ENCODE peak calls at places on chromosomes 5 and 9, in six cellular contexts. One of them, this sample, is unnamed.

GRCh38 chr9:34375901-34376595 is 650 bp downstream of the MYORG start:
- DNase-seq in gastrocnemius medialis: peak; percentile 65
- DNase-seq in heart left ventricle: peak; percentile 62
- DNase-seq in psoas muscle: peak; percentile 69
- DNase-seq in bronchial epithelial cell: peak; percentile 44
- DNase-seq in GM13977: peak; percentile 73
- DNase-seq in this sample: peak; percentile 28

GRCh38 chr5:174608631-174609097 is 115.7 kb upstream of the MSX2 start:
- DNase-seq in GM13977: no peak
- DNase-seq in bronchial epithelial cell: no peak
- DNase-seq in gastrocnemius medialis: no peak
- DNase-seq in heart left ventricle: no peak
- DNase-seq in psoas muscle: no peak
- DNase-seq in this sample: no peak

GRCh38 chr9:31210982-31211570 is 1173.4 kb upstream of the ACO1 start:
- DNase-seq in bronchial epithelial cell: peak; percentile 24
- DNase-seq in GM13977: peak; percentile 3
- DNase-seq in heart left ventricle: no peak
- DNase-seq in psoas muscle: peak; percentile 8
- DNase-seq in gastrocnemius medialis: no peak
- DNase-seq in this sample: no peak

GRCh38 chr9:65410926-65411325 is 125.9 kb upstream of the FOXD4L5 start:
- DNase-seq in bronchial epithelial cell: no peak
- DNase-seq in gastrocnemius medialis: no peak
- DNase-seq in psoas muscle: no peak
- DNase-seq in GM13977: no peak
- DNase-seq in heart left ventricle: no peak
- DNase-seq in this sample: no peak

GRCh38 chr5:43893951-43894684 is 291.1 kb downstream of the NNT start:
- DNase-seq in psoas muscle: no peak
- DNase-seq in heart left ventricle: no peak
- DNase-seq in bronchial epithelial cell: no peak
- DNase-seq in GM13977: no peak
- DNase-seq in gastrocnemius medialis: no peak
- DNase-seq in this sample: no peak

GRCh38 chr9:119689879-119690278 is 320.6 kb upstream of the BRINP1 start:
- DNase-seq in heart left ventricle: no peak
- DNase-seq in GM13977: no peak
- DNase-seq in psoas muscle: no peak
- DNase-seq in bronchial epithelial cell: no peak
- DNase-seq in gastrocnemius medialis: no peak
- DNase-seq in this sample: no peak

GRCh38 chr5:98997000-98997399 is 68.2 kb upstream of the CHD1 start:
- DNase-seq in psoas muscle: no peak
- DNase-seq in gastrocnemius medialis: no peak
- DNase-seq in heart left ventricle: no peak
- DNase-seq in bronchial epithelial cell: peak; percentile 3
- DNase-seq in GM13977: no peak
- DNase-seq in this sample: no peak

GRCh38 chr9:110192531-110193326 is 15.2 kb downstream of the C9orf152 start:
- DNase-seq in gastrocnemius medialis: no peak
- DNase-seq in heart left ventricle: no peak
- DNase-seq in psoas muscle: no peak
- DNase-seq in bronchial epithelial cell: no peak
- DNase-seq in GM13977: no peak
- DNase-seq in this sample: no peak

GRCh38 chr5:7754997-7755596 is 95.8 kb downstream of the CFAP90 start:
- DNase-seq in bronchial epithelial cell: peak; percentile 49
- DNase-seq in GM13977: peak; percentile 64
- DNase-seq in gastrocnemius medialis: no peak
- DNase-seq in psoas muscle: peak; percentile 55
- DNase-seq in heart left ventricle: no peak
- DNase-seq in this sample: no peak

GRCh38 chr5:44952376-44952775 is 143.6 kb downstream of the MRPS30 start:
- DNase-seq in GM13977: peak; percentile 15
- DNase-seq in psoas muscle: no peak
- DNase-seq in bronchial epithelial cell: peak; percentile 40
- DNase-seq in gastrocnemius medialis: no peak
- DNase-seq in heart left ventricle: no peak
- DNase-seq in this sample: no peak

GRCh38 chr5:36704131-36704530 is 97.7 kb downstream of the SLC1A3 start:
- DNase-seq in GM13977: no peak
- DNase-seq in bronchial epithelial cell: no peak
- DNase-seq in gastrocnemius medialis: no peak
- DNase-seq in heart left ventricle: peak; percentile 45
- DNase-seq in psoas muscle: no peak
- DNase-seq in this sample: no peak

GRCh38 chr9:94872921-94873511 is 146.5 kb downstream of the AOPEP start:
- DNase-seq in gastrocnemius medialis: no peak
- DNase-seq in heart left ventricle: no peak
- DNase-seq in psoas muscle: no peak
- DNase-seq in GM13977: no peak
- DNase-seq in bronchial epithelial cell: no peak
- DNase-seq in this sample: no peak

GRCh38 chr5:10789021-10789420 is 28.0 kb upstream of the DAP start:
- DNase-seq in psoas muscle: peak; percentile 31
- DNase-seq in heart left ventricle: no peak
- DNase-seq in gastrocnemius medialis: no peak
- DNase-seq in GM13977: no peak
- DNase-seq in bronchial epithelial cell: no peak
- DNase-seq in this sample: peak; percentile 56

GRCh38 chr5:4252322-4252721 is 656.7 kb downstream of the IRX1 start:
- DNase-seq in gastrocnemius medialis: no peak
- DNase-seq in bronchial epithelial cell: no peak
- DNase-seq in heart left ventricle: no peak
- DNase-seq in GM13977: no peak
- DNase-seq in psoas muscle: no peak
- DNase-seq in this sample: no peak

GRCh38 chr5:113950186-113950585 is 411.7 kb upstream of the KCNN2 start:
- DNase-seq in GM13977: no peak
- DNase-seq in heart left ventricle: no peak
- DNase-seq in bronchial epithelial cell: no peak
- DNase-seq in gastrocnemius medialis: no peak
- DNase-seq in psoas muscle: no peak
- DNase-seq in this sample: no peak

GRCh38 chr9:88658311-88658822 is 123.4 kb downstream of the NXNL2 start:
- DNase-seq in bronchial epithelial cell: peak; percentile 62
- DNase-seq in heart left ventricle: peak; percentile 26
- DNase-seq in gastrocnemius medialis: no peak
- DNase-seq in psoas muscle: peak; percentile 50
- DNase-seq in GM13977: no peak
- DNase-seq in this sample: no peak

GRCh38 chr9:97666907-97667686 is 30.0 kb downstream of the XPA start:
- DNase-seq in gastrocnemius medialis: no peak
- DNase-seq in psoas muscle: no peak
- DNase-seq in GM13977: no peak
- DNase-seq in bronchial epithelial cell: no peak
- DNase-seq in heart left ventricle: no peak
- DNase-seq in this sample: no peak

GRCh38 chr5:62354028-62354874 is 48.2 kb downstream of the KIF2A start:
- DNase-seq in gastrocnemius medialis: no peak
- DNase-seq in heart left ventricle: no peak
- DNase-seq in bronchial epithelial cell: peak; percentile 67
- DNase-seq in psoas muscle: no peak
- DNase-seq in GM13977: peak; percentile 39
- DNase-seq in this sample: no peak

GRCh38 chr5:43773032-43773830 is 170.3 kb downstream of the NNT start:
- DNase-seq in bronchial epithelial cell: peak; percentile 82
- DNase-seq in heart left ventricle: no peak
- DNase-seq in psoas muscle: no peak
- DNase-seq in GM13977: no peak
- DNase-seq in gastrocnemius medialis: no peak
- DNase-seq in this sample: no peak

GRCh38 chr9:105064248-105065118 is 136.5 kb upstream of the ABCA1 start:
- DNase-seq in psoas muscle: peak; percentile 91
- DNase-seq in heart left ventricle: peak; percentile 87
- DNase-seq in bronchial epithelial cell: peak; percentile 97
- DNase-seq in GM13977: no peak
- DNase-seq in gastrocnemius medialis: peak; percentile 94
- DNase-seq in this sample: peak; percentile 59

GRCh38 chr9:131951905-131952304 is 127.8 kb downstream of the MED27 start:
- DNase-seq in psoas muscle: peak; percentile 62
- DNase-seq in bronchial epithelial cell: no peak
- DNase-seq in gastrocnemius medialis: peak; percentile 23
- DNase-seq in heart left ventricle: peak; percentile 32
- DNase-seq in GM13977: no peak
- DNase-seq in this sample: no peak

GRCh38 chr9:117709936-117710335 is 5.7 kb downstream of the TLR4 start:
- DNase-seq in heart left ventricle: no peak
- DNase-seq in GM13977: no peak
- DNase-seq in psoas muscle: no peak
- DNase-seq in gastrocnemius medialis: no peak
- DNase-seq in bronchial epithelial cell: no peak
- DNase-seq in this sample: no peak

GRCh38 chr5:2271280-2271679 is 388.6 kb upstream of the IRX4 start:
- DNase-seq in bronchial epithelial cell: no peak
- DNase-seq in GM13977: no peak
- DNase-seq in gastrocnemius medialis: no peak
- DNase-seq in psoas muscle: no peak
- DNase-seq in heart left ventricle: no peak
- DNase-seq in this sample: no peak

GRCh38 chr5:115948013-115948605 is 14.2 kb upstream of the LVRN start:
- DNase-seq in gastrocnemius medialis: no peak
- DNase-seq in GM13977: no peak
- DNase-seq in heart left ventricle: no peak
- DNase-seq in psoas muscle: peak; percentile 19
- DNase-seq in bronchial epithelial cell: no peak
- DNase-seq in this sample: no peak

GRCh38 chr5:72486371-72486770 is 20.8 kb downstream of the ZNF366 start:
- DNase-seq in bronchial epithelial cell: peak; percentile 18
- DNase-seq in GM13977: no peak
- DNase-seq in gastrocnemius medialis: no peak
- DNase-seq in psoas muscle: no peak
- DNase-seq in heart left ventricle: no peak
- DNase-seq in this sample: no peak

DNA sequence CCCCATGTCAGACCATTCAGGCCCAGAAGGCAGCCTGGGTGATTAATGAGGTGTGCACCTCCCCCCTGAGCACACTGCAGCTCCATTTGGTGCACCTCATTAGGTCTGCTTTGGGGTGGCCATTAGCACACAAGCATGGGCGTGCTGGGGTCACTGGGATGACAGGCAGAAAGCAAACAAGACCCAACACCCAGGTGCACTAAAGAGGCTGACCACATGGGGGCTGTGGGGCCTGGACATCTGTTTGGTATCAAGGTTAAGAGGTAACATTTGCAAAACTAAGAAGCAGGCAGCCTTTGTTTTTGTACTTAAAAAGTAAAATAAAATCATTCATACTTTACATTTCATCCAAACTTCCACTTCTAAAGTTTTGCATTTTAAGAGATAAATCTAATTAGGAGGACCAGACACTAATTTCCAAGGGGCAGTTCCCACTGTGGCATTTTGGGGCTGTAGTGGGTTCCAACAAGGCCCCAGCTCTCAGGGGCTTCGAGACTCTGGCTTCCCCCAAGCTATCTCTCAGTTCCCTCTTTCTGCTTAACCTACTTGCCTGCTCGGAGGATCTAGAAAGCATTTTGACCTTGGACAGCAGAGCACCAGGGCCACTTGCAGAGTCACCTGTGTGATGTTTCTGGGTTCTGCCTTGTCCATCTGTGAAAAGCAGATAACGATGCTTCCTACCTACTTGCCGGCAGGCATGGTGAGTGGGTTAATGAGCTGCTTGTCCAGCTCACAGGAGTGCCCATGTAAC is 175.6 kb downstream of the MED10 start:
- DNase-seq in bronchial epithelial cell: no peak
- DNase-seq in gastrocnemius medialis: no peak
- DNase-seq in GM13977: peak; percentile 32
- DNase-seq in psoas muscle: no peak
- DNase-seq in heart left ventricle: no peak
- DNase-seq in this sample: no peak
- TF ChIP-seq CTCF in bronchial epithelial cell: no peak
- TF ChIP-seq CTCF in gastrocnemius medialis: no peak
- TF ChIP-seq CTCF in GM13977: peak; percentile 29
- TF ChIP-seq CTCF in psoas muscle: peak; percentile 16
- TF ChIP-seq CTCF in heart left ventricle: no peak
- TF ChIP-seq CTCF in this sample: no peak

DNA sequence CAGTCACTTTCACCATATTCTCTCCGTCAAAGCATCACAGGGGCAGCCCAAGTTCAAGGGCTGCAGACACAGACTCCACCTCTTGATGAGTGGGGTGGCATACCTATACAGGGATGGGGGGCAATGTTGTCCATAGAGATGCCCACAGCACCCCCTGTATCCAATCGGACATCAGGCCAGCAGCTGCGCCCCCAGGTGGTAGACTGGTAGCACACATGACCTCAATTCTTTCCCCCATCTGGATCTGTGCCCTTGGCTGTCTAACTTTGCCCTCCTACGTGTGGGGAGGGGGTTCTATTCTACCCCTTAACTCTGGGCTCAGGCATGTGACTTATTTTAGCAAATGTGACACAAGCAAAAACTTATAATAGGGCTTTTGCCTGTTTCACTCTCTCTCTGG is 84.0 kb upstream of the SLC25A48 start:
- DNase-seq in gastrocnemius medialis: no peak
- DNase-seq in GM13977: no peak
- DNase-seq in bronchial epithelial cell: no peak
- DNase-seq in psoas muscle: no peak
- DNase-seq in heart left ventricle: no peak
- DNase-seq in this sample: no peak
- TF ChIP-seq CTCF in gastrocnemius medialis: no peak
- TF ChIP-seq CTCF in GM13977: peak; percentile 33
- TF ChIP-seq CTCF in bronchial epithelial cell: peak; percentile 25
- TF ChIP-seq CTCF in psoas muscle: no peak
- TF ChIP-seq CTCF in heart left ventricle: no peak
- TF ChIP-seq CTCF in this sample: no peak

GRCh38 chr9:124419832-124420489 is 4.7 kb upstream of the PSMB7 start:
- DNase-seq in psoas muscle: no peak
- DNase-seq in heart left ventricle: no peak
- DNase-seq in gastrocnemius medialis: no peak
- DNase-seq in bronchial epithelial cell: no peak
- DNase-seq in GM13977: no peak
- DNase-seq in this sample: no peak
- TF ChIP-seq CTCF in psoas muscle: no peak
- TF ChIP-seq CTCF in heart left ventricle: no peak
- TF ChIP-seq CTCF in gastrocnemius medialis: no peak
- TF ChIP-seq CTCF in bronchial epithelial cell: no peak
- TF ChIP-seq CTCF in GM13977: no peak
- TF ChIP-seq CTCF in this sample: no peak

GRCh38 chr5:165502893-165503696 is 1997.7 kb downstream of the MAT2B start:
- DNase-seq in GM13977: no peak
- DNase-seq in psoas muscle: no peak
- DNase-seq in bronchial epithelial cell: no peak
- DNase-seq in gastrocnemius medialis: no peak
- DNase-seq in heart left ventricle: no peak
- DNase-seq in this sample: no peak

GRCh38 chr5:165495829-165496380 is 1990.5 kb downstream of the MAT2B start:
- DNase-seq in psoas muscle: no peak
- DNase-seq in GM13977: no peak
- DNase-seq in bronchial epithelial cell: no peak
- DNase-seq in gastrocnemius medialis: no peak
- DNase-seq in heart left ventricle: no peak
- DNase-seq in this sample: no peak

DNA sequence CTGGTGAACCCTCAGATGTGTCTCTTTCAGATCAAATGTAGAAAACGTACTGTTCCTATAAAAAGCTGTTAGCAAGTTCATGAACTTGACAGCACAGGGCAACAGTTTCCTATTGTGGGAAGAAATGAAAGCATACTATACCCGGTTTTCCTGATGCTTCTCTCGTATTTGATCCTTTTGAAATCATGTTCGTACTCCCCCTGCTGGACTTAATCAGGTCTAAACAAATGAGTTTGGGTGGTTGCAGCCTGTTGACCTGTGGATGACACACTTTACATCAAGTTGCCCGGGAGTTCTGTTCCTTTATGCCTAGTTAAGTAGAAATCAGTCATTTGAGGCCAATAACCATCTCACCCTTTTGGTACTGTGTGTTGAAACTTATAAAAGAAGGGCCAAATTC is 1992.3 kb downstream of the MAT2B start:
- DNase-seq in heart left ventricle: no peak
- DNase-seq in psoas muscle: no peak
- DNase-seq in gastrocnemius medialis: no peak
- DNase-seq in GM13977: peak; percentile 8
- DNase-seq in bronchial epithelial cell: no peak
- DNase-seq in this sample: no peak
- TF ChIP-seq CTCF in heart left ventricle: no peak
- TF ChIP-seq CTCF in psoas muscle: no peak
- TF ChIP-seq CTCF in gastrocnemius medialis: no peak
- TF ChIP-seq CTCF in GM13977: peak; percentile 40
- TF ChIP-seq CTCF in bronchial epithelial cell: no peak
- TF ChIP-seq CTCF in this sample: no peak